ENCODE peak calls at places on chromosomes 6 and 20, in nine cellular contexts. T is aorta, G is sigmoid colon, W is K562, M is neural progenitor cell, E is tibial artery, Y is pancreas, Z is breast epithelium, I is thoracic aorta. L is an unnamed sample.

GRCh38 chr6:149166747-149167146 is 150.8 kb upstream of the TAB2 start:
- DNase-seq in T (no peak), G (no peak), W (no peak), M (no peak), E (no peak), Y (peak; percentile 46), Z (no peak), I (no peak), L (no peak)

GRCh38 chr6:70456725-70457124 is 43.4 kb downstream of the FAM135A start:
- DNase-seq in T (no peak), G (no peak), W (no peak), M (no peak), E (no peak), Y (no peak), Z (no peak), I (no peak), L (no peak)

GRCh38 chr20:63626424-63627128 is at the start of gene GMEB2:
- DNase-seq in T (peak; percentile 85), G (peak; percentile 90), W (peak; percentile 88), M (no peak), E (peak; percentile 86), Y (peak; percentile 87), Z (peak; percentile 55), I (no peak), L (no peak)

GRCh38 chr6:111486475-111486874 is 3.5 kb upstream of the REV3L start:
- DNase-seq in T (no peak), G (no peak), W (no peak), M (no peak), E (no peak), Y (no peak), Z (no peak), I (no peak), L (no peak)

GRCh38 chr6:170281331-170282292 is 9.3 kb downstream of the DLL1 start:
- DNase-seq in T (peak; percentile 17), G (peak; percentile 33), W (no peak), M (no peak), E (no peak), Y (no peak), Z (no peak), I (no peak), L (no peak)

GRCh38 chr6:154932562-154933027 is 62.5 kb upstream of the TIAM2 start:
- DNase-seq in T (no peak), G (no peak), W (no peak), M (no peak), E (no peak), Y (no peak), Z (no peak), I (no peak), L (peak; percentile 58)

GRCh38 chr6:47277702-47278101 is 32.0 kb downstream of the TNFRSF21 start:
- DNase-seq in T (no peak), G (no peak), W (no peak), M (no peak), E (no peak), Y (no peak), Z (no peak), I (no peak), L (no peak)

GRCh38 chr6:357261-357790 is 34.2 kb upstream of the IRF4 start:
- DNase-seq in T (no peak), G (peak; percentile 64), W (no peak), M (no peak), E (no peak), Y (no peak), Z (no peak), I (no peak), L (no peak)

GRCh38 chr6:26223213-26223612 is 136.0 kb downstream of the HFE start:
- DNase-seq in T (no peak), G (no peak), W (no peak), M (no peak), E (no peak), Y (no peak), Z (no peak), I (no peak), L (peak; percentile 42)

GRCh38 chr6:37698264-37699137 is 818 bp upstream of the MDGA1 start:
- DNase-seq in T (peak; percentile 68), G (peak; percentile 72), W (peak; percentile 87), M (peak; percentile 83), E (no peak), Y (peak; percentile 84), Z (no peak), I (no peak), L (peak; percentile 70)

GRCh38 chr20:44885392-44886275 is at the start of gene YWHAB:
- DNase-seq in T (peak; percentile 100), G (peak; percentile 99), W (peak; percentile 96), M (peak; percentile 99), E (peak; percentile 99), Y (peak; percentile 100), Z (peak; percentile 98), I (peak; percentile 93), L (peak; percentile 99)

GRCh38 chr20:44888226-44889103 is 3.0 kb downstream of the YWHAB start:
- DNase-seq in T (no peak), G (no peak), W (no peak), M (no peak), E (no peak), Y (no peak), Z (no peak), I (no peak), L (peak; percentile 32)

GRCh38 chr20:44886828-44887227 is 1.3 kb downstream of the YWHAB start:
- DNase-seq in T (no peak), G (no peak), W (no peak), M (no peak), E (no peak), Y (no peak), Z (no peak), I (no peak), L (no peak)

GRCh38 chr20:44886276-44886671 is 769 bp downstream of the YWHAB start:
- DNase-seq in T (no peak), G (no peak), W (no peak), M (no peak), E (no peak), Y (no peak), Z (no peak), I (no peak), L (no peak)

DNA sequence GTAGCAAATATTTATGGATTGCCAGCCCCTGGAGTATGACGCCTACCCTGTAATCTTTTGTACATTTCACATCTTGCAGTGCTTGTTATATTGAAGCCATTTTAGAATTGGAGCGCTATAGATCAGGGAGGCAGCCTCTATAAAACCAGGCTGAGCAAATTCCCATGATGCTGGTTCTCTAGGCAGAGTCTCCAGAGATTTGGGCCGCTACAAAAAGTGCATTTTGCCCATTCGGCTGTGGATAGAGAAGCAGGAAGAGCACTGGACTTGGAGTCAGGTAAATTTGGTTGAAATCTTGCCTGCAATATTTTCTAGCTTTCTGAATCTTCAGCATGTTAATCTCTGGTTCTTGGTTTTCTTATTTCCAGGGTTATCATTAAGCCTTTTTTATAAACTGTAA is 2.0 kb downstream of the YWHAB start:
- DNase-seq in T (no peak), G (no peak), W (no peak), M (no peak), E (no peak), Y (no peak), Z (no peak), I (no peak), L (no peak)
- H3K27ac ChIP-seq in T (no peak overlapping the region), G (no peak overlapping the region), W (no peak overlapping the region), M (no peak overlapping the region), E (no peak overlapping the region), Y (no peak overlapping the region), Z (no peak overlapping the region), I (no peak overlapping the region), L (no peak overlapping the region)

DNA sequence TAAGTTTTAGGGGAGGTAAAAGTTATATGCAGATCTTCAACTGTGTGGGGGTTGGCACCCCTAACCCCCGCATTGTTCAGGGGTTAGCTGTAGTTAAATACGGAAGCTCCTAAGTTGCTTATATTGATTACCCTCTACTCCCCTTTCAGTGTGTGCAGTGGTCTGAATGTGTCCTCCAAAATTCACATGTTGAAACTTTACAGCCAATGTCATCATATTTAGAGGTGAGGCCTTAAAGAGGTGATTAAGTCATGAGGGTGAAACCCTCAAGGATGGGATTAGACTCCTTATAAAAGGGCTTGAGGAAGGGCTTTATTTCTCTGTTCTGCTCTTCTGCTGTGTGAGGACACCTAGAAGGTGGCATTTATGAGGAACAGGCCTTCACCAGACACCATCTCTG is 22.3 kb downstream of the TULP4 start:
- DNase-seq in T (no peak), G (no peak), W (no peak), M (no peak), E (no peak), Y (no peak), Z (no peak), I (no peak), L (no peak)
- H3K9me3 ChIP-seq in T (peaks cover 1% of the 10 kb centered on the region), G (no peaks in the 10 kb centered on the region), W (no peaks in the 10 kb centered on the region), M (peaks cover 4% of the 10 kb centered on the region), E (no peaks in the 10 kb centered on the region), Y (no peaks in the 10 kb centered on the region), Z (no peaks in the 10 kb centered on the region), I (no peaks in the 10 kb centered on the region), L (no peaks in the 10 kb centered on the region)

GRCh38 chr20:35699914-35700624 is 864 bp downstream of the ROMO1 start:
- DNase-seq in T (no peak), G (peak; percentile 11), W (no peak), M (no peak), E (no peak), Y (no peak), Z (no peak), I (no peak), L (no peak)

GRCh38 chr20:35698298-35699126 is 640 bp downstream of the NFS1 start:
- DNase-seq in T (no peak), G (peak; percentile 53), W (peak; percentile 50), M (peak; percentile 47), E (no peak), Y (peak; percentile 61), Z (no peak), I (no peak), L (peak; percentile 29)

GRCh38 chr20:35699127-35699913 is at the start of the genes NFS1 and ROMO1:
- DNase-seq in T (peak; percentile 90), G (peak; percentile 92), W (peak; percentile 97), M (peak; percentile 95), E (peak; percentile 90), Y (peak; percentile 93), Z (peak; percentile 62), I (peak; percentile 39), L (peak; percentile 95)

GRCh38 chr20:35695978-35696377 is 3.2 kb downstream of the NFS1 start:
- DNase-seq in T (no peak), G (peak; percentile 6), W (no peak), M (no peak), E (no peak), Y (no peak), Z (no peak), I (no peak), L (no peak)

GRCh38 chr20:35697696-35698297 is 1.4 kb downstream of the NFS1 start:
- DNase-seq in T (no peak), G (peak; percentile 35), W (no peak), M (no peak), E (no peak), Y (no peak), Z (no peak), I (no peak), L (no peak)
- H3K36me3 ChIP-seq in T (no peaks in the 10 kb centered on the region), G (peaks cover 6% of the 10 kb centered on the region), W (peaks cover 56% of the 10 kb centered on the region), M (no peaks in the 10 kb centered on the region), E (peaks cover 57% of the 10 kb centered on the region), Y (no peaks in the 10 kb centered on the region), Z (no peaks in the 10 kb centered on the region), I (peaks cover 23% of the 10 kb centered on the region), L (peaks cover 19% of the 10 kb centered on the region)

GRCh38 chr20:49833483-49833882 is 20.9 kb downstream of the SLC9A8 start:
- DNase-seq in T (no peak), G (no peak), W (no peak), M (peak; percentile 92), E (no peak), Y (no peak), Z (no peak), I (no peak), L (no peak)
- H3K27ac ChIP-seq in T (no peak overlapping the region), G (no peak overlapping the region), W (no peak overlapping the region), M (peak overlapping the region; percentile 85), E (no peak overlapping the region), Y (no peak overlapping the region), Z (no peak overlapping the region), I (no peak overlapping the region), L (no peak overlapping the region)

GRCh38 chr6:40629463-40629862 is 42.3 kb upstream of the LRFN2 start:
- DNase-seq in T (no peak), G (no peak), W (no peak), M (no peak), E (no peak), Y (no peak), Z (no peak), I (no peak), L (no peak)
- H3K9me3 ChIP-seq in T (no peaks in the 10 kb centered on the region), G (no peaks in the 10 kb centered on the region), W (no peaks in the 10 kb centered on the region), M (no peaks in the 10 kb centered on the region), E (no peaks in the 10 kb centered on the region), Y (no peaks in the 10 kb centered on the region), Z (no peaks in the 10 kb centered on the region), I (no peaks in the 10 kb centered on the region), L (no peaks in the 10 kb centered on the region)